ENCODE peak calls at places on chromosomes 11 and 22, in six cellular contexts. M is CD4-positive, alpha-beta T cell; Z is activated CD4-positive, alpha-beta T cell treated with anti-CD3 and anti-CD28 coated beads for 36 hours; P is stimulated activated CD8-positive, alpha-beta memory T cell treated with anti-CD3 and anti-CD28 coated beads, Interleukin-4, amount 100 ng/mL, for 4 hours; U is NCI-H187; T is activated CD8-positive, alpha-beta memory T cell treated with anti-CD3 and anti-CD28 coated beads, Interleukin-2, amount 50 U/mL, for 48 hours. J is an unnamed sample.

GRCh38 chr11:108289699-108290098 is 66.8 kb downstream of the ATM start:
- DNase-seq in Z (no peak), U (no peak), M (no peak), T (no peak), P (no peak), J (no peak)

GRCh38 chr22:39215430-39216142 is 29.2 kb downstream of the PDGFB start:
- DNase-seq in U (no peak), M (no peak), Z (peak; percentile 61), P (no peak), T (peak; percentile 64), J (no peak)

GRCh38 chr11:88398372-88399140 is 61.0 kb upstream of the CTSC start:
- DNase-seq in M (no peak), Z (no peak), U (no peak), T (no peak), P (no peak), J (no peak)

GRCh38 chr11:96827164-96827563 is 437.4 kb downstream of the JRKL start:
- DNase-seq in P (no peak), U (no peak), Z (no peak), T (no peak), M (no peak), J (no peak)

GRCh38 chr11:134275534-134276395 is at the start of gene GLB1L3:
- DNase-seq in Z (peak; percentile 89), M (peak; percentile 71), T (peak; percentile 87), P (peak; percentile 48), U (peak; percentile 28), J (no peak)

GRCh38 chr11:65290448-65291165 is 24.1 kb upstream of the CDC42EP2 start:
- DNase-seq in U (no peak), T (no peak), P (no peak), M (no peak), Z (no peak), J (peak; percentile 88)

GRCh38 chr11:72224587-72225410 is at the start of gene INPPL1:
- DNase-seq in M (peak; percentile 15), T (peak; percentile 77), U (no peak), Z (peak; percentile 72), P (no peak), J (no peak)

GRCh38 chr11:111905391-111905790 is 6.2 kb downstream of the CRYAB start:
- DNase-seq in M (no peak), P (no peak), T (no peak), Z (no peak), U (no peak), J (no peak)

GRCh38 chr11:102457865-102458264 is 5.3 kb upstream of the TMEM123 start:
- DNase-seq in M (no peak), Z (no peak), U (no peak), P (no peak), T (no peak), J (no peak)

GRCh38 chr11:17643506-17644405 is 75.6 kb upstream of the MYOD1 start:
- DNase-seq in T (no peak), Z (no peak), U (no peak), M (no peak), P (no peak), J (no peak)

GRCh38 chr11:8722809-8723208 is 40.2 kb downstream of the RPL27A start:
- DNase-seq in T (no peak), Z (no peak), P (no peak), U (no peak), M (no peak), J (no peak)

GRCh38 chr11:68258363-68258765 is 13.4 kb downstream of the C11orf24 start:
- DNase-seq in Z (no peak), T (peak; percentile 49), U (no peak), M (no peak), P (no peak), J (no peak)

GRCh38 chr11:67178421-67178820 is 59.4 kb downstream of the KDM2A start:
- DNase-seq in T (no peak), Z (no peak), U (no peak), P (no peak), M (no peak), J (no peak)

GRCh38 chr11:104094576-104094975 is 58.1 kb downstream of the DDI1 start:
- DNase-seq in P (no peak), U (no peak), M (no peak), T (no peak), Z (no peak), J (no peak)

GRCh38 chr22:26483439-26484359 is at the start of the genes HPS4 and SRRD:
- DNase-seq in P (peak; percentile 80), M (peak; percentile 89), Z (peak; percentile 95), T (peak; percentile 99), U (peak; percentile 67), J (peak; percentile 58)

GRCh38 chr11:77101043-77101537 is 1.6 kb upstream of the OMP start:
- DNase-seq in M (no peak), P (no peak), Z (peak; percentile 24), T (no peak), U (no peak), J (no peak)

GRCh38 chr22:35348026-35348590 is 32.8 kb upstream of the HMOX1 start:
- DNase-seq in U (no peak), M (no peak), Z (no peak), P (no peak), T (no peak), J (no peak)

GRCh38 chr22:32823024-32823730 is 21.7 kb downstream of the TIMP3 start:
- DNase-seq in Z (peak; percentile 31), T (no peak), M (no peak), U (no peak), P (no peak), J (no peak)

GRCh38 chr22:43426816-43427215 is 15.0 kb downstream of the MPPED1 start:
- DNase-seq in Z (no peak), P (no peak), T (no peak), U (no peak), M (no peak), J (no peak)

GRCh38 chr22:41352058-41352457 is 29.7 kb upstream of the TEF start:
- DNase-seq in U (no peak), P (no peak), Z (no peak), M (no peak), T (no peak), J (peak; percentile 25)

GRCh38 chr11:21771097-21771496 is 421.8 kb upstream of the ANO5 start:
- DNase-seq in M (no peak), U (no peak), T (no peak), P (no peak), Z (no peak), J (no peak)

GRCh38 chr11:60528934-60529333 is 13.7 kb downstream of the MS4A13 start:
- DNase-seq in P (no peak), U (no peak), M (no peak), T (no peak), Z (no peak), J (no peak)

GRCh38 chr11:403021-403760 is 9.2 kb downstream of the PKP3 start:
- DNase-seq in T (no peak), M (no peak), Z (no peak), U (no peak), P (no peak), J (no peak)

GRCh38 chr11:47347134-47347533 is 5.4 kb downstream of the MYBPC3 start:
- DNase-seq in U (no peak), M (no peak), Z (no peak), T (no peak), P (no peak), J (no peak)

J was measured in HS-5.